ENCODE peak calls at places on chromosome 3, in four cellular contexts. B is endothelial cell; N is CD8-positive, alpha-beta T cell; X is GM12865. H is an unnamed sample.

GRCh38 chr3:195914648-195915473 is 6.5 kb upstream of the TNK2 start:
- DNase-seq in N (peak; percentile 95), B (peak; percentile 95), X (peak; percentile 95), H (peak; percentile 95)

GRCh38 chr3:151281671-151282334 is 3.5 kb upstream of the P2RY14 start:
- DNase-seq in X (no peak), B (no peak), N (no peak), H (no peak)

GRCh38 chr3:133730993-133731392 is 15.2 kb upstream of the TF start:
- DNase-seq in B (no peak), N (no peak), X (no peak), H (no peak)

GRCh38 chr3:183306798-183307671 is 54.0 kb downstream of the B3GNT5 start:
- DNase-seq in B (no peak), X (peak; percentile 52), N (peak; percentile 21), H (no peak)

GRCh38 chr3:175005193-175005592 is 146.1 kb downstream of the NAALADL2 start:
- DNase-seq in X (no peak), N (no peak), B (no peak), H (no peak)

GRCh38 chr3:129612350-129613204 is 6.1 kb upstream of the PLXND1 start:
- DNase-seq in X (no peak), B (no peak), N (no peak), H (peak; percentile 33)

GRCh38 chr3:16181361-16181760 is 6.9 kb downstream of the GALNT15 start:
- DNase-seq in N (no peak), B (no peak), X (no peak), H (no peak)

GRCh38 chr3:147392083-147392916 is 14.0 kb downstream of the ZIC4 start:
- DNase-seq in B (peak; percentile 82), N (no peak), X (no peak), H (peak; percentile 68)

GRCh38 chr3:4394048-4394447 is 73.0 kb downstream of the SUMF1 start:
- DNase-seq in X (no peak), N (peak; percentile 32), B (no peak), H (no peak)

GRCh38 chr3:169303660-169304059 is 359.9 kb downstream of the MECOM start:
- DNase-seq in X (no peak), N (no peak), B (no peak), H (no peak)

GRCh38 chr3:114709102-114709501 is 415.3 kb downstream of the TIGIT start:
- DNase-seq in N (no peak), X (no peak), B (no peak), H (no peak)

GRCh38 chr3:148957586-148957985 is 33.8 kb upstream of the GYG1 start:
- DNase-seq in B (peak; percentile 41), X (peak; percentile 26), N (no peak), H (no peak)

GRCh38 chr3:40930131-40930538 is 269.2 kb upstream of the CTNNB1 start:
- DNase-seq in N (no peak), X (peak; percentile 6), B (no peak), H (no peak)

GRCh38 chr3:95438274-95438673 is 1375.4 kb downstream of the NSUN3 start:
- DNase-seq in N (no peak), X (no peak), B (no peak), H (no peak)

GRCh38 chr3:114383875-114384557 is 90.2 kb downstream of the TIGIT start:
- DNase-seq in X (peak; percentile 79), N (peak; percentile 66), B (peak; percentile 70), H (peak; percentile 79)

GRCh38 chr3:113606539-113607218 is 74.3 kb downstream of the SIDT1 start:
- DNase-seq in X (peak; percentile 90), B (no peak), N (peak; percentile 27), H (no peak)

GRCh38 chr3:128068156-128068620 is 16.0 kb downstream of the SEC61A1 start:
- DNase-seq in N (peak; percentile 23), B (peak; percentile 67), X (peak; percentile 55), H (no peak)

GRCh38 chr3:95934181-95934580 is 880.2 kb upstream of the EPHA6 start:
- DNase-seq in N (no peak), X (no peak), B (no peak), H (no peak)

GRCh38 chr3:43870110-43870509 is 179.4 kb downstream of the ABHD5 start:
- DNase-seq in X (no peak), N (no peak), B (no peak), H (no peak)

GRCh38 chr3:171088984-171089754 is 62.6 kb upstream of the SLC2A2 start:
- DNase-seq in N (no peak), X (no peak), B (no peak), H (no peak)

GRCh38 chr3:10956991-10957390 is 35.6 kb upstream of the SLC6A1 start:
- DNase-seq in X (no peak), B (no peak), N (no peak), H (no peak)

GRCh38 chr3:197555281-197556261 is at the start of gene BDH1:
- DNase-seq in X (peak; percentile 87), B (peak; percentile 42), N (peak; percentile 63), H (peak; percentile 69)

GRCh38 chr3:115551091-115551490 is 72.2 kb upstream of the GAP43 start:
- DNase-seq in B (no peak), X (no peak), N (no peak), H (no peak)

GRCh38 chr3:112649478-112649735 is 8.5 kb upstream of the CCDC80 start:
- DNase-seq in B (no peak), X (no peak), N (no peak), H (no peak)

GRCh38 chr3:114887806-114888205 is 259.3 kb downstream of the ZBTB20 start:
- DNase-seq in X (no peak), B (no peak), N (no peak), H (no peak)

GRCh38 chr3:187955076-187955952 is 198.6 kb upstream of the LPP start:
- DNase-seq in X (no peak), N (no peak), B (no peak), H (no peak)

GRCh38 chr3:187957209-187957981 is 196.6 kb upstream of the LPP start:
- DNase-seq in B (no peak), N (no peak), X (no peak), H (no peak)

GRCh38 chr3:187960820-187961219 is 193.1 kb upstream of the LPP start:
- DNase-seq in N (no peak), B (no peak), X (no peak), H (no peak)

GRCh38 chr3:187961366-187961765 is 192.6 kb upstream of the LPP start:
- DNase-seq in N (no peak), B (no peak), X (no peak), H (no peak)

DNA sequence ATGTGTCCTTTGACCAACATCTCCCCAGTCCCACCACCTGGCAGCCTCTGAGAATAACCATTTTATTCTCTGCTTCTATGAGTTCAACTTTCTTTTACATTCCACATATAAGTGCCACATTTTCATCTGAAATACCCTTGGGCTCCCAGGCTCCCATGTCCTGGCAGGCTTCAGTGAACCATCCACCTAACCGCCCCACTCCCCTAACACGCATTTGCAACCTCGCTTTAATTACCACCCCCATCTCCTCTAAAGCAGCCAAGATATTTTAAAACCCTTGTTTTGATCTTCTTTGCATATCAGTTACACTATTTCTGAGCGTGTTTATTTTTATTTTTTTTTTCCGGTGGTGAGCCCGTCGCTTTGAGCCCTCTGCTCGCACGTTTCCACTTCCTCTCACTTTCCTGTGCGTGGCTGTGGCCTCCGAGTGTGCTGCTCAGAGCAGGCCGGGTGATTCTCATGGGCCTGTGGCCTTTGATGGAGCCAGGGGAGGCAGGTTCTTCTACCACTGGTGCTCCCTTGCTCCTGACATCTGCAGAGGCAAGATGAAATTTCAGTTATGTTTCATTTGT is 195.4 kb upstream of the LPP start:
- DNase-seq in X (no peak), B (no peak), N (peak; percentile 61), H (no peak)
- TF ChIP-seq CTCF in X (no peak), B (no peak), N (no peak), H (no peak)

GRCh38 chr3:73018790-73019441 is 22.3 kb downstream of the PPP4R2 start:
- DNase-seq in X (no peak), N (no peak), B (no peak), H (no peak)
- TF ChIP-seq CTCF in X (no peak), N (no peak), B (no peak), H (no peak)

DNA sequence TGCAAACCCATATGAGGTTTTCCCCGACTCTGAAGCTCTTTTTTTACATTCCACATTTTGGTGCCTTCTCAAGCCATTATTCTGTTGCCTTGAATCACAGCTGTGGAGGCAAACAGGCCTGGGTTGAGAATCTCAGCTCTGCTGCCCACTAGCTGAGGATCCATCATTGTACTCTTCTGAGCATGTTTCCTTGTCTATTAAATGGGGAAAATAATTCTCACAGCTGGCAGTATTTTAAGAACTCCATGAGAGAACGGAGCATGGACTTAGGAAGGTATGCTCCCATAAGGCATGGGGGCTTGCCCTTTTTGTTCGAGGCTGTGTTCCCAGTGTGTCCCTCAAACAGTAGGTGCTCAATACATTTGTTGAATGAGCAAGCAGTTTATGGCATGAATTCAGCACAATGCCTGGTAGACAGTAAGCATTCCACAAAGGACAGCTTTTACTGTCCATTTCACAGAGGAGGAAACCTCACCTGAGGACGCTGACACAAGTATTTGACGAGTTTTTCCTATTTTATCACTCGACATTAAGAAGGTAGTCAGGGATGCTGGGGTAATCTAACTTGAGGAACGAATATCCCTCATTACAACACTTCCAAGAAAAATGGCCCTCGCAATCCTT is 2.2 kb upstream of the PTPRG start:
- DNase-seq in N (no peak), B (peak; percentile 12), X (no peak), H (no peak)
- TF ChIP-seq CTCF in N (no peak), B (no peak), X (no peak), H (no peak)

DNA sequence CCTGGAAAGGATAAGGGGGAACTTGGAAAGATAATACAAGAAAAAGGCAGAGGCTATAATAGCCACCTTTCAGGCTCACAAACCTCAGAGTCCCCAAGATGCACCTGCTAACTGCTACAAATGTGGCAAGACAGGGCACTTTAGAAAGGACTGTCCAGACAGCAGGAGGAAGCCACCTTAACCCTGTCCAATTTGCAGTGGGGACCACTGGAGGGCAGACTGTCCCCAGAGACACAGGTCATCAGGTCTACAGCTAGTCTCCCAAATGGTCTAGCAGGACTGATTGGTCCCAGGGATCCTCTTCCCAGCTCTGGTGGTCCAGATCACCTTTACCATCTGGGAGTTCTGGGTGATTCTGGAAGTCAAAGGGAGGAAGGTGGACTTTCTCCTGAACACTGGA is 882.5 kb upstream of the GBE1 start:
- DNase-seq in X (peak; percentile 8), B (peak; percentile 13), N (no peak), H (no peak)
- TF ChIP-seq CTCF in X (no peak), B (no peak), N (no peak), H (no peak)

GRCh38 chr3:74066456-74066855 is 441.7 kb upstream of the PDZRN3 start:
- DNase-seq in X (no peak), B (no peak), N (no peak), H (no peak)

GRCh38 chr3:74067296-74067695 is 442.6 kb upstream of the PDZRN3 start:
- DNase-seq in B (no peak), X (no peak), N (no peak), H (no peak)
- TF ChIP-seq CTCF in B (no peak), X (no peak), N (no peak), H (no peak)

DNA sequence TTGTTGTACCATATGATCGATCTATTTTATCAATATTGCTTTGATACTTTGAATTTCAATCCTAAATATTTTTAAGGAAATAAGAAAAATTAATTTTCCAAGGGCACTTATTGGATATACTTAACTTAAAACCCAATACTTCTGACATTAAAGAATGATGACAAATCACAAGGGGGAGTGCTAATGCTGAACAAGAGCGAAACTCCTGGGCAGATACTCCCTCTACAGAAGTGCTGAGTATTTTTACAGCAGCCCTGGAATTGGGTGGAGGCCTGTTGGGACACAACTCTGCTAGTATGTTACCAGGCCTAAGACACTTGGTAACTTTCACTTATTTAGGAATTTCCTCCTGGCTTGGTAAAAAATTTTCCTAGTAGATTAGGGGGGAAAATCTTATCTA is 46.2 kb downstream of the DENND6A start:
- DNase-seq in B (no peak), N (no peak), X (no peak), H (no peak)
- TF ChIP-seq CTCF in B (no peak), N (no peak), X (no peak), H (no peak)